ENCODE peak calls at places on chromosomes 6 and 20, in seven cellular contexts. G is NCI-H1092 treated with DMSO at 0.1 percent for 48 hours; A is CD8-positive, alpha-beta memory T cell; P is nephron progenitor cell; X is IMR-90; K is stimulated activated CD4-positive, alpha-beta T cell treated with anti-CD3 and anti-CD28 coated beads, Interleukin-12 subunit alpha, Interleukin-12 subunit beta, amount 100 ng/mL, for 4 hours; E is cerebellum. I is an unnamed sample.
A peak's percentile ranks its signal among the peaks of the same experiment; 100 is the strongest.

GRCh38 chr20:1935696-1936366 is 40.6 kb downstream of the SIRPA start:
- DNase-seq in G (no peak), A (no peak), P (no peak), X (no peak), K (no peak), E (peak; percentile 84), I (no peak)

GRCh38 chr6:170049641-170050491 is 241.0 kb downstream of the DLL1 start:
- DNase-seq in G (no peak), A (no peak), P (no peak), X (peak; percentile 50), K (no peak), E (no peak), I (no peak)

GRCh38 chr6:167163476-167164011 is 5.8 kb upstream of the GPR31 start:
- DNase-seq in G (no peak), A (no peak), P (no peak), X (no peak), K (no peak), E (no peak), I (no peak)

GRCh38 chr20:37414133-37414532 is 68.2 kb downstream of the SRC start:
- DNase-seq in G (peak; percentile 47), A (no peak), P (no peak), X (no peak), K (no peak), E (no peak), I (no peak)

GRCh38 chr6:11653028-11653583 is 115.6 kb downstream of the TMEM170B start:
- DNase-seq in G (no peak), A (no peak), P (no peak), X (peak; percentile 97), K (peak; percentile 7), E (no peak), I (peak; percentile 7)

GRCh38 chr20:33086052-33086722 is 6.7 kb downstream of the BPIFB4 start:
- DNase-seq in G (no peak), A (no peak), P (no peak), X (no peak), K (no peak), E (no peak), I (no peak)

GRCh38 chr6:82906951-82907350 is 158.7 kb downstream of the UBE3D start:
- DNase-seq in G (no peak), A (no peak), P (no peak), X (peak; percentile 61), K (no peak), E (no peak), I (no peak)

GRCh38 chr6:88248709-88249321 is 82.7 kb upstream of the CNR1 start:
- DNase-seq in G (no peak), A (no peak), P (no peak), X (no peak), K (no peak), E (no peak), I (no peak)

GRCh38 chr6:169964440-169965212 is 213.2 kb downstream of the ERMARD start:
- DNase-seq in G (no peak), A (no peak), P (no peak), X (no peak), K (no peak), E (no peak), I (no peak)

GRCh38 chr6:107274288-107274687 is 159.0 kb upstream of the BEND3 start:
- DNase-seq in G (no peak), A (no peak), P (no peak), X (no peak), K (no peak), E (no peak), I (no peak)

GRCh38 chr6:90397047-90397446 is 100.4 kb upstream of the BACH2 start:
- DNase-seq in G (no peak), A (no peak), P (no peak), X (no peak), K (no peak), E (no peak), I (no peak)

GRCh38 chr6:142946924-142947701 is 2.1 kb upstream of the HIVEP2 start:
- DNase-seq in G (no peak), A (peak; percentile 86), P (peak; percentile 70), X (peak; percentile 68), K (peak; percentile 73), E (peak; percentile 79), I (peak; percentile 80)

GRCh38 chr6:75084872-75085381 is 120.9 kb downstream of the COL12A1 start:
- DNase-seq in G (no peak), A (no peak), P (peak; percentile 68), X (no peak), K (no peak), E (no peak), I (no peak)